ENCODE peak calls at places on chromosomes 4 and X, in seven cellular contexts. Z is foreskin fibroblast, C is fibroblast of lung, J is GM12865, P is cardiac fibroblast, M is tibial artery, G is lower leg skin. Q is an unnamed sample.

GRCh38 chr4:12421364-12421763 is 992.7 kb upstream of the HS3ST1 start:
- DNase-seq in Z (no peak), C (no peak), J (no peak), P (no peak), M (no peak), G (no peak), Q (no peak)

GRCh38 chr4:126775485-126776106 is 857.2 kb upstream of the INTU start:
- DNase-seq in Z (no peak), C (no peak), J (no peak), P (no peak), M (no peak), G (no peak), Q (no peak)

GRCh38 chr4:174713181-174713580 is 115.9 kb downstream of the GLRA3 start:
- DNase-seq in Z (no peak), C (no peak), J (no peak), P (no peak), M (no peak), G (no peak), Q (no peak)

GRCh38 chrX:42496239-42496638 is 281.7 kb downstream of the PPP1R2C start:
- DNase-seq in Z (no peak), C (no peak), J (no peak), P (no peak), M (no peak), G (no peak), Q (no peak)

GRCh38 chrX:4787971-4788370 is 1074.5 kb upstream of the PRKX start:
- DNase-seq in Z (no peak), C (no peak), J (no peak), P (no peak), M (no peak), G (no peak), Q (no peak)

GRCh38 chrX:45799576-45799975 is 598.9 kb upstream of the DIPK2B start:
- DNase-seq in Z (no peak), C (no peak), J (no peak), P (no peak), M (no peak), G (no peak), Q (no peak)

GRCh38 chr4:126800723-126801191 is 832.0 kb upstream of the INTU start:
- DNase-seq in Z (peak), C (no peak), J (no peak), P (no peak), M (no peak), G (no peak), Q (no peak)

GRCh38 chr4:108795733-108796132 is 32.9 kb upstream of the ETNPPL start:
- DNase-seq in Z (no peak), C (no peak), J (no peak), P (no peak), M (no peak), G (no peak), Q (no peak)

GRCh38 chrX:1555370-1555769 is 18.4 kb upstream of the P2RY8 start:
- DNase-seq in Z (no peak), C (no peak), J (no peak), P (no peak), M (no peak), G (no peak), Q (no peak)

GRCh38 chr4:167100120-167100519 is 134.2 kb downstream of the SPOCK3 start:
- DNase-seq in Z (peak), C (peak), J (peak), P (peak), M (no peak), G (no peak), Q (peak)

GRCh38 chr4:118400362-118400761 is 47.6 kb upstream of the PRSS12 start:
- DNase-seq in Z (no peak), C (no peak), J (no peak), P (no peak), M (no peak), G (no peak), Q (no peak)

GRCh38 chr4:107243141-107243779 is 207.1 kb upstream of the DKK2 start:
- DNase-seq in Z (peak), C (no peak), J (no peak), P (no peak), M (no peak), G (peak), Q (peak)

GRCh38 chrX:499870-500364 is 113.2 kb upstream of the PPP2R3B start:
- DNase-seq in Z (no peak), C (no peak), J (no peak), P (no peak), M (no peak), G (no peak), Q (no peak)

GRCh38 chrX:1679238-1679637 is 64.4 kb downstream of the ASMT start:
- DNase-seq in Z (no peak), C (no peak), J (peak), P (peak), M (peak), G (no peak), Q (peak)

GRCh38 chr4:95283320-95283719 is 265.5 kb downstream of the UNC5C start:
- DNase-seq in Z (no peak), C (no peak), J (no peak), P (no peak), M (no peak), G (no peak), Q (no peak)

GRCh38 chrX:38627683-38628082 is 66.3 kb downstream of the TSPAN7 start:
- DNase-seq in Z (peak), C (peak), J (peak), P (peak), M (no peak), G (no peak), Q (peak)

GRCh38 chrX:37638047-37638446 is 47.5 kb upstream of the XK start:
- DNase-seq in Z (no peak), C (no peak), J (no peak), P (no peak), M (no peak), G (no peak), Q (no peak)

GRCh38 chr4:68361146-68361589 is 11.3 kb upstream of the YTHDC1 start:
- DNase-seq in Z (peak), C (peak), J (no peak), P (peak), M (no peak), G (no peak), Q (no peak)

GRCh38 chr4:38661371-38661770 is 2.6 kb upstream of the KLF3 start:
- DNase-seq in Z (no peak), C (no peak), J (no peak), P (no peak), M (no peak), G (no peak), Q (no peak)

GRCh38 chrX:83511208-83511607 is 3.1 kb downstream of the POU3F4 start:
- DNase-seq in Z (no peak), C (no peak), J (no peak), P (no peak), M (no peak), G (no peak), Q (peak)

GRCh38 chr4:24771241-24771640 is 24.1 kb upstream of the SOD3 start:
- DNase-seq in Z (no peak), C (peak), J (no peak), P (no peak), M (no peak), G (no peak), Q (peak)

GRCh38 chr4:41882622-41883347 is 52.4 kb upstream of the TMEM33 start:
- DNase-seq in Z (peak), C (peak), J (peak), P (peak), M (no peak), G (no peak), Q (peak)

GRCh38 chr4:15233626-15234025 is 194.2 kb upstream of the C1QTNF7 start:
- DNase-seq in Z (peak), C (no peak), J (peak), P (peak), M (no peak), G (no peak), Q (no peak)

GRCh38 chr4:25865586-25865985 is 2.8 kb upstream of the SEL1L3 start:
- DNase-seq in Z (no peak), C (no peak), J (no peak), P (peak), M (no peak), G (peak), Q (no peak)

GRCh38 chr4:126038492-126039236 is 723.9 kb downstream of the FAT4 start:
- DNase-seq in Z (no peak), C (peak), J (no peak), P (no peak), M (no peak), G (no peak), Q (peak)

GRCh38 chr4:138053601-138054322 is 188.4 kb downstream of the SLC7A11 start:
- DNase-seq in Z (peak), C (peak), J (no peak), P (peak), M (no peak), G (no peak), Q (peak)

GRCh38 chr4:14184265-14184664 is 556.7 kb upstream of the BOD1L1 start:
- DNase-seq in Z (peak), C (peak), J (no peak), P (peak), M (no peak), G (no peak), Q (peak)

GRCh38 chr4:1358421-1359160 is 11.6 kb downstream of the UVSSA start:
- DNase-seq in Z (no peak), C (no peak), J (no peak), P (no peak), M (no peak), G (no peak), Q (no peak)

GRCh38 chrX:9282325-9282724 is 182.5 kb upstream of the TBL1X start:
- DNase-seq in Z (no peak), C (no peak), J (no peak), P (peak), M (no peak), G (no peak), Q (no peak)

GRCh38 chr4:118326585-118326984 is 26.2 kb downstream of the PRSS12 start:
- DNase-seq in Z (no peak), C (no peak), J (no peak), P (no peak), M (no peak), G (no peak), Q (no peak)

GRCh38 chr4:174523003-174523693 is 860 bp upstream of the HPGD start:
- DNase-seq in Z (no peak), C (peak), J (no peak), P (peak), M (no peak), G (peak), Q (peak)

GRCh38 chr4:7074423-7074822 is 6.6 kb upstream of the GRPEL1 start:
- DNase-seq in Z (no peak), C (no peak), J (no peak), P (peak), M (peak), G (no peak), Q (peak)

GRCh38 chrX:19350831-19351447 is 7.2 kb downstream of the PDHA1 start:
- DNase-seq in Z (no peak), C (no peak), J (peak), P (no peak), M (no peak), G (no peak), Q (no peak)

GRCh38 chrX:120358687-120359086 is 3.2 kb upstream of the ATP1B4 start:
- DNase-seq in Z (no peak), C (no peak), J (no peak), P (peak), M (no peak), G (no peak), Q (peak)

GRCh38 chr4:124863039-124863545 is 150.6 kb upstream of the ANKRD50 start:
- DNase-seq in Z (no peak), C (no peak), J (no peak), P (peak), M (no peak), G (no peak), Q (no peak)

GRCh38 chrX:39242187-39242586 is 440.9 kb downstream of the MID1IP1 start:
- DNase-seq in Z (no peak), C (peak), J (peak), P (peak), M (no peak), G (no peak), Q (no peak)

GRCh38 chr4:6582889-6583504 is 8.0 kb downstream of the MAN2B2 start:
- DNase-seq in Z (no peak), C (peak), J (peak), P (peak), M (no peak), G (no peak), Q (peak)

GRCh38 chr4:7970031-7970946 is 30.6 kb upstream of the AFAP1 start:
- DNase-seq in Z (no peak), C (no peak), J (peak), P (peak), M (no peak), G (no peak), Q (no peak)

DNA sequence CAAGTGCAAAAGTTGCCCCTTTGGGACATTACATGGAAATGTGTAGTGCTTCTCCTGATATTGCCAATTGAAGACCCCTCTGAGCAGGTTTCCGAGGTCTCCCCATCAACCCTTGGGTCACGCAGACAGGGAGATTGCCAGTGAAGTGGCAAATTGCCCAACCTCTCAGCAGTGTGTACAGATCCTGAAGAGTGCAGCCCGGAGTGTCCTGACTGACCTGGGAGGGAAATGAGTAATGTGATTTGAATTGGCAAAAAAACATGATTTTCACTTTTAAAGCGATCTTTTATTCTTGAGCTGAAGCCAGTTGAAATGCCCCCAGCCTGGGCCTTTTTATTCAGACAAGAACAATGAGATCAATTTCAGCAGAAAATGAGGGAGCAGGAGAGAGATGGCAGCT is 401.8 kb downstream of the RAPGEF2 start:
- DNase-seq in Z (no peak), C (no peak), J (no peak), P (peak), M (no peak), G (no peak), Q (peak)
- H3K4me3 ChIP-seq in Z (no peak), C (peak), J (no peak), P (no peak), M (no peak), G (no peak), Q (no peak)

GRCh38 chrX:70254909-70255308 is 5.1 kb downstream of the P2RY4 start:
- DNase-seq in Z (no peak), C (no peak), J (no peak), P (no peak), M (no peak), G (no peak), Q (no peak)

GRCh38 chrX:70257599-70258288 is 2.3 kb downstream of the P2RY4 start:
- DNase-seq in Z (no peak), C (no peak), J (no peak), P (no peak), M (no peak), G (no peak), Q (no peak)

GRCh38 chrX:70253377-70254062 is 6.5 kb downstream of the P2RY4 start:
- DNase-seq in Z (no peak), C (no peak), J (no peak), P (peak), M (no peak), G (no peak), Q (no peak)

GRCh38 chrX:70255452-70255851 is 4.6 kb downstream of the P2RY4 start:
- DNase-seq in Z (no peak), C (peak), J (no peak), P (peak), M (no peak), G (no peak), Q (no peak)

DNA sequence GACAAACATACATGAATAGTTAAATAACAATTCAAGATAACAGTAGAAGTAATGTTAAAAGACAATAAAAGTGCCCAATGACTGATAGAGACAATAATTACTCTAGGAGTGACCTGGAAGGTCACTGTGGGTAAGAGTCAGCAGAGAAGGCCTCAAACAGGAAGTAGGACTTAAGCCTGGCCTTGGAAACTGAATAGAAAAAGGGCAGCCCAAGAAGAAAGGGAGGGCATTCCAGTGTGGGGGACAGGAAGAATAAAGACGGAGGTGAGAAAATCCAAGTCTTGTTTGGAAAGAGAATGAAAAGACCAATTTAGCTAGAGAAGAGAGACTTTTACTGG is 6.0 kb downstream of the P2RY4 start:
- DNase-seq in Z (no peak), C (no peak), J (no peak), P (no peak), M (no peak), G (no peak), Q (no peak)
- TF ChIP-seq CTCF in Z (no peak), C (no peak), J (no peak), P (no peak), M (no peak), G (no peak), Q (no peak)

GRCh38 chr4:110475881-110476818 is at the start of gene ENPEP:
- DNase-seq in Z (peak), C (peak), J (no peak), P (no peak), M (no peak), G (no peak), Q (peak)
- H3K4me3 ChIP-seq in Z (peak), C (peak), J (no peak), P (peak), M (peak), G (no peak), Q (peak)

GRCh38 chr4:53656421-53656981 is 65.2 kb upstream of the LNX1 start:
- DNase-seq in Z (peak), C (peak), J (no peak), P (peak), M (no peak), G (peak), Q (peak)
- TF ChIP-seq CTCF in Z (peak), C (peak), J (no peak), P (peak), M (peak), G (no peak), Q (peak)

Q was measured in astrocyte of the spinal cord.